ENCODE peak calls at places on chromosomes 3 and 15, in four cellular contexts. One of them, this sample, is unnamed.

GRCh38 chr3:64530434-64531049 is 157.3 kb downstream of the ADAMTS9 start:
- DNase-seq in K562: peak
- DNase-seq in GM12878: no peak
- DNase-seq in HL-60: peak
- DNase-seq in this sample: peak

GRCh38 chr3:123618768-123619484 is 34.1 kb upstream of the HACD2 start:
- DNase-seq in K562: no peak
- DNase-seq in HL-60: peak
- DNase-seq in GM12878: no peak
- DNase-seq in this sample: no peak

GRCh38 chr3:64405211-64405818 is 180.0 kb upstream of the PRICKLE2 start:
- DNase-seq in HL-60: no peak
- DNase-seq in K562: no peak
- DNase-seq in GM12878: no peak
- DNase-seq in this sample: no peak

GRCh38 chr3:45884368-45885201 is 1.8 kb upstream of the CCR9 start:
- DNase-seq in GM12878: no peak
- DNase-seq in HL-60: no peak
- DNase-seq in K562: no peak
- DNase-seq in this sample: no peak

GRCh38 chr3:115100172-115100571 is 46.9 kb downstream of the ZBTB20 start:
- DNase-seq in GM12878: peak
- DNase-seq in K562: no peak
- DNase-seq in HL-60: no peak
- DNase-seq in this sample: no peak

GRCh38 chr15:36880226-36880912 is 220.0 kb downstream of the MEIS2 start:
- DNase-seq in GM12878: no peak
- DNase-seq in HL-60: no peak
- DNase-seq in K562: no peak
- DNase-seq in this sample: no peak

GRCh38 chr3:84066920-84067319 is 891.9 kb upstream of the CADM2 start:
- DNase-seq in K562: no peak
- DNase-seq in GM12878: no peak
- DNase-seq in HL-60: no peak
- DNase-seq in this sample: no peak

GRCh38 chr3:16048435-16049318 is 125.8 kb upstream of the GALNT15 start:
- DNase-seq in K562: peak
- DNase-seq in GM12878: peak
- DNase-seq in HL-60: peak
- DNase-seq in this sample: peak

GRCh38 chr3:146218880-146219866 is 31.7 kb downstream of the PLSCR4 start:
- DNase-seq in K562: peak
- DNase-seq in HL-60: no peak
- DNase-seq in GM12878: no peak
- DNase-seq in this sample: peak

GRCh38 chr3:177574232-177574856 is 377.1 kb upstream of the TBL1XR1 start:
- DNase-seq in HL-60: no peak
- DNase-seq in GM12878: no peak
- DNase-seq in K562: no peak
- DNase-seq in this sample: no peak

GRCh38 chr3:117885046-117885445 is 1149.6 kb downstream of the IGSF11 start:
- DNase-seq in HL-60: no peak
- DNase-seq in K562: no peak
- DNase-seq in GM12878: no peak
- DNase-seq in this sample: no peak

GRCh38 chr15:97748576-97748975 is 211.9 kb upstream of the ARRDC4 start:
- DNase-seq in HL-60: no peak
- DNase-seq in GM12878: no peak
- DNase-seq in K562: no peak
- DNase-seq in this sample: no peak

GRCh38 chr3:189927975-189928895 is 192.5 kb downstream of the P3H2 start:
- DNase-seq in K562: no peak
- DNase-seq in HL-60: no peak
- DNase-seq in GM12878: no peak
- DNase-seq in this sample: no peak

GRCh38 chr3:18237251-18238005 is 187.7 kb downstream of the SATB1 start:
- DNase-seq in HL-60: no peak
- DNase-seq in K562: no peak
- DNase-seq in GM12878: no peak
- DNase-seq in this sample: no peak

GRCh38 chr3:115518100-115518852 is 105.0 kb upstream of the GAP43 start:
- DNase-seq in GM12878: no peak
- DNase-seq in K562: no peak
- DNase-seq in HL-60: no peak
- DNase-seq in this sample: no peak

GRCh38 chr3:30085486-30085885 is 520.9 kb upstream of the TGFBR2 start:
- DNase-seq in K562: no peak
- DNase-seq in HL-60: no peak
- DNase-seq in GM12878: no peak
- DNase-seq in this sample: no peak

GRCh38 chr3:126103121-126104027 is 19.4 kb upstream of the SLC41A3 start:
- DNase-seq in K562: peak
- DNase-seq in GM12878: no peak
- DNase-seq in HL-60: no peak
- DNase-seq in this sample: no peak

GRCh38 chr3:113132571-113132996 is 78.8 kb upstream of the BOC start:
- DNase-seq in K562: no peak
- DNase-seq in HL-60: no peak
- DNase-seq in GM12878: no peak
- DNase-seq in this sample: no peak

GRCh38 chr3:107928084-107928445 is 162.8 kb downstream of the CD47 start:
- DNase-seq in GM12878: no peak
- DNase-seq in HL-60: no peak
- DNase-seq in K562: no peak
- DNase-seq in this sample: peak

GRCh38 chr3:50160561-50160983 is 5.4 kb downstream of the SEMA3F start:
- DNase-seq in K562: peak
- DNase-seq in GM12878: no peak
- DNase-seq in HL-60: no peak
- DNase-seq in this sample: no peak

GRCh38 chr15:67472957-67473356 is 48.0 kb upstream of the C15orf61 start:
- DNase-seq in GM12878: no peak
- DNase-seq in HL-60: no peak
- DNase-seq in K562: no peak
- DNase-seq in this sample: no peak

GRCh38 chr3:45134758-45135521 is 11.2 kb downstream of the CDCP1 start:
- DNase-seq in GM12878: no peak
- DNase-seq in K562: no peak
- DNase-seq in HL-60: no peak
- DNase-seq in this sample: no peak

GRCh38 chr3:184388936-184389230 is 9.0 kb downstream of the CHRD start:
- DNase-seq in GM12878: no peak
- DNase-seq in HL-60: no peak
- DNase-seq in K562: no peak
- DNase-seq in this sample: no peak

GRCh38 chr15:40320931-40321371 is 2.5 kb upstream of the INAFM2 start:
- DNase-seq in HL-60: no peak
- DNase-seq in K562: peak
- DNase-seq in GM12878: no peak
- DNase-seq in this sample: no peak

GRCh38 chr3:149340310-149340933 is 7.0 kb upstream of the TM4SF18 start:
- DNase-seq in K562: no peak
- DNase-seq in HL-60: no peak
- DNase-seq in GM12878: no peak
- DNase-seq in this sample: no peak
- TF ChIP-seq POLR2AphosphoS5 in K562: no peak
- TF ChIP-seq POLR2AphosphoS5 in HL-60: no peak
- TF ChIP-seq POLR2AphosphoS5 in GM12878: no peak
- TF ChIP-seq POLR2AphosphoS5 in this sample: no peak

DNA sequence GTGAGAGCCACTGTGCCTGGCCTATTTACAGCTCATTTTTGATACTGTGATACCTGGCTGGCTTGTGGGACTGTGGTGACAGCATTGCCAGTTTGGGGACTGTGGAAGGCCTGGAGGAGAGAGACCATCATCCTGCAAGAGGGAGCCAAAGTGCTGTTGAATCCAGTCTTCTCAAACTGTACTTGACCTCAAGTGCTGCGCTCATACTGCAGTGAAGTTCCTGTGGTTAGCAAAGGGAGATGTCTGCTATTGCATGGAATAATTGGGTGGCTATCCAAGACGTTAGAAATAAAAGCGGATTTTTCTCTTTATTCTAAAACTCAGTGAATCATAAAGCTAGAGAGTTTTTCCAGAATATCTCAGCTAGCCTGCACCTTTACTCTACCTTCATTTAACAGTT is 83.4 kb downstream of the CCK start:
- DNase-seq in GM12878: no peak
- DNase-seq in K562: no peak
- DNase-seq in HL-60: no peak
- DNase-seq in this sample: no peak
- TF ChIP-seq SPI1 in GM12878: no peak
- TF ChIP-seq SPI1 in K562: no peak
- TF ChIP-seq SPI1 in HL-60: no peak
- TF ChIP-seq SPI1 in this sample: no peak

DNA sequence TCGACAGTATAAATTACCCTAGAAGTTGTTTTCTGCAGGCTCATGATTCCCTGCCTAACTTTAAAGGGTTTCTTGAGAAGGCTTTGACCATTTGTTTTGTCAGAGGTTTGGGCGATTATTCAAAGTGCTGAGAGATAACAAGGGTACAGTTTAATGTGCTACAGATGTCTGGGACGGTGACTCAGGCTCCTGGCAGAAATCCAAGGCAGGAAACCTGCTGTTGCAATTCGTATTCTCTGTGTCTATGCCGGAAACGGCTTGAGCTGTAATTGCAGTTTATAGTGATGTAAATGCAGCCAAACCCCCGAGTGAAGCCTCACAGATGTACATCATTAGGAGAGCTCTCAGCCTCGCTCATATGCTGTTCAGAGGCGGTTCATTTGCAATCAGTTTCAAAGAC is 65.6 kb downstream of the SYNPR start:
- DNase-seq in K562: peak
- DNase-seq in GM12878: peak
- DNase-seq in HL-60: peak
- DNase-seq in this sample: no peak
- TF ChIP-seq POLR2AphosphoS5 in K562: no peak
- TF ChIP-seq POLR2AphosphoS5 in GM12878: no peak
- TF ChIP-seq POLR2AphosphoS5 in HL-60: peak
- TF ChIP-seq POLR2AphosphoS5 in this sample: no peak

GRCh38 chr15:64284037-64284436 is 71.9 kb downstream of the CSNK1G1 start:
- DNase-seq in K562: no peak
- DNase-seq in HL-60: peak
- DNase-seq in GM12878: no peak
- DNase-seq in this sample: no peak
- TF ChIP-seq SPI1 in K562: no peak
- TF ChIP-seq SPI1 in HL-60: no peak
- TF ChIP-seq SPI1 in GM12878: no peak
- TF ChIP-seq SPI1 in this sample: no peak

DNA sequence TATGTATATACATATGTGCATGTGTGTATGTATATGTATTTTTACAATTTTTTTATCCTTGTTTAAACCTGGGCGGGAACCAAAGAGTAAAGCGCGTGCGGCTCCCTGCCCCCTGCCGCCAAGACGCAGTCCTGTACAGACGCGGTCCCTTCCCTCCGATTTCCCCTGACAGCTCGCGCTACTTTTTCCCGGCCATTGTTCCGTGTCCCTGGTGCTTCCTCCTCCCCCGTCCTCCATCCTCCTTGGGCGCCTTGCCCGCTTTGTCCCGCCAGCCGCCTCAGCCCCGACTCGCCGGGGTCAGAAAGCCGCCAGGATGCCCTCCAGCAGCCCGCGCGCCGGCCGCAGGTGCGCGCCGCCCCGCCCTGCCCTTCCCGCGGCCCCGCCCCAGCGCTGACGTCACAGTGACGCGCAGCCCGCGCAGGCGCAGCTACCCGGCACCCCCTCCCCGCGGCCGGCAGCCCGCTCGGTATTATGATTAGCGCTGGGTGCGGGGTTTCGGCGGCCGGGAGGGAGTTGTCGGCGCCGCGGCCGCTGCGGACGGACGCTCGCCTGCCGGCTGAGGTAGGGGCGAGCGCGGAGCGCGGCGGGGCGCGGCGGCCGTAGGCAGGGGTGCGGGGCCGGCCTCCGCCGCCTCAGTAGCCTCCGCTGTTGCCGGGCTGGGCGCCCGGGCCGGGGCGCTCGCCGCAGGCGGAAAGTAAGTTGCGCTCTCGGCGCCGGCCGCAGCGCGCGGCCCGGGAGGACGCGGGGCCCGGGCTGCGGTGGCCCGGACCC is at the start of gene SNRK:
- DNase-seq in GM12878: no peak
- DNase-seq in HL-60: peak
- DNase-seq in K562: peak
- DNase-seq in this sample: peak
- TF ChIP-seq POLR2AphosphoS5 in GM12878: no peak
- TF ChIP-seq POLR2AphosphoS5 in HL-60: peak
- TF ChIP-seq POLR2AphosphoS5 in K562: peak
- TF ChIP-seq POLR2AphosphoS5 in this sample: no peak

DNA sequence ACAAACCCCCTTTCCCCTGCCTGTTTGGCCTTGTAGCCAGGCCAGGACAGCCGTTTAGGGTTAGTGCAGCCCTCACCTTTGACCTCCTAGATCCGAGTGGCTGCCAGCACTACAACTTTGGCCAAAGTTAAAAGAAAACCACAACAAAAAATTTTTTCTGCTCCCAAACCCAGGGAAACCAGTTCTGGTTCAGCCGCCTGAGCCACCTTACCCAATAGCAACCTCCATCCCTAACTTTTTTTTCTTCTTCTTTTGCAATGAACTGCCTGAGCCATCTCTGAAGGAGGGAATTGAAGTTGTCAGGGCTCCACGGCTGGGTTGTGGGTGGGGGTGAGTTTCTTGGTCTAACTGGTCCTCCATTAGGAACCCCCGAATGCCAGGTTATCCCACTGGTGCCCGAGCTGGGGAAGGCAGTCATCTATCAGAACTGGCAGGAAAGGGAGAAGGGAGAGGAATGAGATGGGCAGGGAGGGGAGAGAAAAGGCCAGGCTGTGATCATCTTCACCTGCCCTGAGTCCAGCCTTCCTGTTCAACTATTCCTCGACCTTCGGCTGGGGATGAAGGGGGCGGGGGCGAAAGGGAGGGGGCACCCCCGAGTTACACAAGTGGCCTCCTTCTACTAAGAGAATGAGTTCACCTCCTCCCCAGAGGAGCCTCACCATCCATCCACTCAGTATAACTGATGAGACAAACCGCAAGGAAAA is 6.2 kb upstream of the NR2F2 start:
- DNase-seq in K562: no peak
- DNase-seq in GM12878: no peak
- DNase-seq in HL-60: no peak
- DNase-seq in this sample: no peak
- TF ChIP-seq SPI1 in K562: no peak
- TF ChIP-seq SPI1 in GM12878: no peak
- TF ChIP-seq SPI1 in HL-60: no peak
- TF ChIP-seq SPI1 in this sample: no peak

DNA sequence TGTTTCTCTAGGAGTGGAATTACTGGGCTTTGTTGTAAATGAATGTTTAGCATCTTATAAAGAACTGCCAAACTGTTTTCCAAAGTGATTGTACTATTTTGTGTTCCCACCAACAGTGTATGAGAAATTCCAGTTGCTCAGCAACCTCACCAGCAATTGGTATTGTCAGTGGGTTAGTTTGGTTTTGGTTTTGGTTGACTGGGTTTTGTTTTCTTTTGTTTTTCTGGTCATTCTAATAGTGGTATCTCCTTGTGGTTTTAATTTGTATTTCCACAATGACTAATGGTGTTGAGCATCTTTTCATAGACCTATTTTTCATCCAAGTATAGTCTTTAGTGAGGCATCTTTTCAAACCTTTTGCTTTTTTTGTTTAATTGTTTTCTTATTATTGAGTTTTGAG is 27.1 kb downstream of the FILIP1L start:
- DNase-seq in K562: no peak
- DNase-seq in GM12878: peak
- DNase-seq in HL-60: no peak
- DNase-seq in this sample: no peak
- TF ChIP-seq POLR2AphosphoS5 in K562: no peak
- TF ChIP-seq POLR2AphosphoS5 in GM12878: no peak
- TF ChIP-seq POLR2AphosphoS5 in HL-60: no peak
- TF ChIP-seq POLR2AphosphoS5 in this sample: no peak

This sample was measured in GM12891.